ENCODE peak calls at places on chromosomes 2 and 18, in seven cellular contexts. J is small intestine; Z is chondrocyte; B is ACHN; V is stimulated activated naive CD8-positive, alpha-beta T cell treated with anti-CD3 and anti-CD28 coated beads, Interleukin-15, Interleukin-2, amounts not matched to agents 100 U/mL and 50 U/mL, for 24 hours; L is neuronal stem cell; K is HCT116. U is an unnamed sample.

GRCh38 chr2:240178564-240178963 is 38.1 kb upstream of the OTOS start:
- DNase-seq in L (no peak), Z (peak), V (no peak), J (no peak), K (no peak), B (no peak), U (no peak)

GRCh38 chr18:8253943-8254342 is 355.3 kb upstream of the RAB12 start:
- DNase-seq in L (no peak), B (no peak), J (no peak), Z (no peak), K (no peak), V (no peak), U (no peak)

GRCh38 chr2:201795608-201796477 is 10.5 kb upstream of the CDK15 start:
- DNase-seq in J (peak), B (peak), V (no peak), K (peak), Z (no peak), L (peak), U (no peak)

GRCh38 chr2:230447455-230448451 is 31.8 kb downstream of the SP100 start:
- DNase-seq in B (no peak), K (no peak), J (no peak), L (no peak), V (peak), Z (no peak), U (no peak)

GRCh38 chr2:98013407-98014042 is 17.8 kb upstream of the TMEM131 start:
- DNase-seq in B (no peak), Z (no peak), K (no peak), J (no peak), V (peak), L (no peak), U (no peak)

GRCh38 chr2:187545238-187545751 is 8.9 kb downstream of the TFPI start:
- DNase-seq in V (no peak), B (peak), K (no peak), J (no peak), Z (no peak), L (no peak), U (no peak)

GRCh38 chr18:13222371-13223281 is 4.1 kb downstream of the LDLRAD4 start:
- DNase-seq in L (no peak), K (no peak), Z (no peak), B (no peak), J (peak), V (no peak), U (no peak)

GRCh38 chr2:227870710-227871374 is 589 bp upstream of the DAW1 start:
- DNase-seq in J (peak), B (peak), V (no peak), K (no peak), L (no peak), Z (no peak), U (no peak)

GRCh38 chr2:120454993-120455789 is 109.3 kb downstream of the INHBB start:
- DNase-seq in Z (no peak), J (no peak), K (no peak), V (no peak), L (no peak), B (no peak), U (no peak)

GRCh38 chr2:85795331-85796045 is 41.7 kb downstream of the ATOH8 start:
- DNase-seq in L (no peak), B (no peak), K (no peak), J (no peak), V (no peak), Z (peak), U (no peak)

GRCh38 chr2:132252191-132252893 is 90.6 kb upstream of the ANKRD30BL start:
- DNase-seq in V (no peak), L (no peak), K (no peak), B (no peak), Z (peak), J (no peak), U (no peak)

GRCh38 chr18:60962629-60963028 is 370.6 kb upstream of the CDH20 start:
- DNase-seq in K (no peak), L (no peak), V (no peak), J (no peak), B (no peak), Z (no peak), U (no peak)

GRCh38 chr2:40957508-40957907 is 505.6 kb upstream of the SLC8A1 start:
- DNase-seq in Z (no peak), J (peak), B (no peak), V (no peak), K (no peak), L (no peak), U (no peak)

GRCh38 chr18:23826850-23827620 is 137.8 kb downstream of the LAMA3 start:
- DNase-seq in K (no peak), B (no peak), V (no peak), L (no peak), J (no peak), Z (no peak), U (no peak)

GRCh38 chr18:13137041-13137938 is 81.3 kb upstream of the LDLRAD4 start:
- DNase-seq in K (no peak), L (no peak), J (peak), V (peak), Z (no peak), B (no peak), U (no peak)

GRCh38 chr2:72414108-72414507 is 266.4 kb upstream of the CYP26B1 start:
- DNase-seq in L (no peak), K (no peak), Z (no peak), J (no peak), V (no peak), B (no peak), U (no peak)

GRCh38 chr18:37539236-37539635 is 26.4 kb downstream of the CELF4 start:
- DNase-seq in J (no peak), V (no peak), L (no peak), Z (no peak), K (no peak), B (no peak), U (no peak)

GRCh38 chr2:66430195-66430905 is 4.6 kb upstream of the MEIS1 start:
- DNase-seq in K (no peak), Z (no peak), J (no peak), L (no peak), B (no peak), V (no peak), U (no peak)

GRCh38 chr2:71705171-71705960 is 252.0 kb downstream of the DYSF start:
- DNase-seq in B (no peak), K (no peak), V (no peak), Z (peak), L (no peak), J (no peak), U (no peak)

GRCh38 chr2:152500777-152501176 is 165.8 kb downstream of the FMNL2 start:
- DNase-seq in B (no peak), V (no peak), K (no peak), Z (no peak), J (no peak), L (no peak), U (no peak)

GRCh38 chr2:55087501-55087900 is 37.2 kb upstream of the RTN4 start:
- DNase-seq in B (no peak), L (no peak), K (no peak), J (no peak), V (no peak), Z (no peak), U (no peak)

GRCh38 chr2:26615336-26616031 is 25.7 kb downstream of the CIB4 start:
- DNase-seq in V (no peak), K (peak), J (no peak), Z (no peak), L (no peak), B (no peak), U (no peak)

GRCh38 chr18:35580748-35581534 is 599 bp upstream of the GALNT1 start:
- DNase-seq in L (peak), J (peak), Z (peak), V (peak), K (no peak), B (peak), U (peak)

GRCh38 chr2:36708119-36708741 is 11.7 kb downstream of the VIT start:
- DNase-seq in L (no peak), B (peak), J (no peak), Z (no peak), K (peak), V (no peak), U (no peak)

GRCh38 chr18:32439802-32440201 is 30.9 kb downstream of the GAREM1 start:
- DNase-seq in J (no peak), B (peak), V (peak), Z (no peak), L (no peak), K (peak), U (no peak)

GRCh38 chr2:172823451-172823850 is 87.8 kb downstream of the RAPGEF4 start:
- DNase-seq in K (no peak), B (no peak), L (no peak), J (no peak), Z (no peak), V (no peak), U (no peak)

GRCh38 chr2:55627915-55628314 is 10.5 kb upstream of the PPP4R3B start:
- DNase-seq in J (no peak), V (no peak), L (no peak), B (no peak), Z (no peak), K (no peak), U (no peak)

GRCh38 chr2:61898810-61899209 is 6.7 kb upstream of the COMMD1 start:
- DNase-seq in L (no peak), Z (no peak), V (no peak), K (no peak), J (no peak), B (peak), U (no peak)

GRCh38 chr2:235616846-235617245 is 123.0 kb downstream of the AGAP1 start:
- DNase-seq in V (no peak), Z (no peak), J (no peak), K (no peak), B (no peak), L (no peak), U (no peak)

GRCh38 chr2:2801458-2801857 is 470.4 kb upstream of the MYT1L start:
- DNase-seq in K (no peak), J (no peak), B (no peak), V (no peak), L (no peak), Z (no peak), U (no peak)

GRCh38 chr2:236787885-236788284 is 218.3 kb downstream of the ACKR3 start:
- DNase-seq in K (no peak), V (no peak), J (no peak), Z (no peak), B (no peak), L (no peak), U (no peak)

GRCh38 chr2:240374085-240374907 is 61.2 kb upstream of the GPC1 start:
- DNase-seq in J (no peak), V (no peak), Z (no peak), K (no peak), B (peak), L (no peak), U (no peak)

GRCh38 chr2:177295479-177295878 is 31.0 kb upstream of the NFE2L2 start:
- DNase-seq in L (no peak), V (no peak), Z (no peak), J (peak), K (no peak), B (no peak), U (no peak)